ENCODE peak calls at places on chromosomes 1 and 21, in nine cellular contexts. One of them, this sample, is unnamed. For H3K27me3, the result is how much of the 10 kb centered on the place peaks cover.

GRCh38 chr1:58884706-58885661 is 101.1 kb upstream of the JUN start:
- DNase-seq in sigmoid colon: peak
- DNase-seq in transverse colon: peak
- DNase-seq in suprapubic skin: no peak
- DNase-seq in HCT116: no peak
- DNase-seq in GM23338: no peak
- DNase-seq in GM12878: no peak
- DNase-seq in esophagus muscularis mucosa: no peak
- DNase-seq in spleen: no peak
- DNase-seq in this sample: peak

GRCh38 chr1:45002650-45003645 is 8.2 kb downstream of the HECTD3 start:
- DNase-seq in sigmoid colon: no peak
- DNase-seq in transverse colon: no peak
- DNase-seq in suprapubic skin: no peak
- DNase-seq in HCT116: no peak
- DNase-seq in GM23338: no peak
- DNase-seq in GM12878: no peak
- DNase-seq in esophagus muscularis mucosa: peak
- DNase-seq in spleen: peak
- DNase-seq in this sample: no peak

GRCh38 chr1:214579183-214579582 is 23.8 kb upstream of the CENPF start:
- DNase-seq in sigmoid colon: no peak
- DNase-seq in transverse colon: no peak
- DNase-seq in suprapubic skin: no peak
- DNase-seq in HCT116: no peak
- DNase-seq in GM23338: no peak
- DNase-seq in GM12878: no peak
- DNase-seq in esophagus muscularis mucosa: no peak
- DNase-seq in spleen: no peak
- DNase-seq in this sample: no peak

GRCh38 chr1:42173961-42174715 is 9.6 kb upstream of the GUCA2A start:
- DNase-seq in sigmoid colon: no peak
- DNase-seq in transverse colon: no peak
- DNase-seq in suprapubic skin: no peak
- DNase-seq in HCT116: no peak
- DNase-seq in GM23338: no peak
- DNase-seq in GM12878: no peak
- DNase-seq in esophagus muscularis mucosa: no peak
- DNase-seq in spleen: no peak
- DNase-seq in this sample: no peak

GRCh38 chr1:244820131-244820530 is 15.3 kb upstream of the COX20 start:
- DNase-seq in sigmoid colon: no peak
- DNase-seq in transverse colon: no peak
- DNase-seq in suprapubic skin: no peak
- DNase-seq in HCT116: no peak
- DNase-seq in GM23338: no peak
- DNase-seq in GM12878: no peak
- DNase-seq in esophagus muscularis mucosa: no peak
- DNase-seq in spleen: no peak
- DNase-seq in this sample: no peak

GRCh38 chr1:201889092-201889968 is 632 bp downstream of the SHISA4 start:
- DNase-seq in sigmoid colon: peak
- DNase-seq in transverse colon: no peak
- DNase-seq in suprapubic skin: no peak
- DNase-seq in HCT116: no peak
- DNase-seq in GM23338: no peak
- DNase-seq in GM12878: no peak
- DNase-seq in esophagus muscularis mucosa: no peak
- DNase-seq in spleen: peak
- DNase-seq in this sample: no peak

GRCh38 chr1:11571906-11572616 is 82.2 kb downstream of the FBXO2 start:
- DNase-seq in sigmoid colon: no peak
- DNase-seq in transverse colon: no peak
- DNase-seq in suprapubic skin: no peak
- DNase-seq in HCT116: peak
- DNase-seq in GM23338: peak
- DNase-seq in GM12878: no peak
- DNase-seq in esophagus muscularis mucosa: no peak
- DNase-seq in spleen: peak
- DNase-seq in this sample: no peak

GRCh38 chr21:43192501-43193081 is 23.8 kb downstream of the CRYAA start:
- DNase-seq in sigmoid colon: peak
- DNase-seq in transverse colon: no peak
- DNase-seq in suprapubic skin: no peak
- DNase-seq in HCT116: no peak
- DNase-seq in GM23338: no peak
- DNase-seq in GM12878: no peak
- DNase-seq in esophagus muscularis mucosa: no peak
- DNase-seq in spleen: peak
- DNase-seq in this sample: no peak

GRCh38 chr1:173635116-173635515 is at the start of gene TEX50:
- DNase-seq in sigmoid colon: no peak
- DNase-seq in transverse colon: no peak
- DNase-seq in suprapubic skin: no peak
- DNase-seq in HCT116: no peak
- DNase-seq in GM23338: no peak
- DNase-seq in GM12878: no peak
- DNase-seq in esophagus muscularis mucosa: no peak
- DNase-seq in spleen: no peak
- DNase-seq in this sample: no peak

GRCh38 chr21:36508948-36509347 is 29.0 kb upstream of the CLDN14 start:
- DNase-seq in sigmoid colon: no peak
- DNase-seq in transverse colon: no peak
- DNase-seq in suprapubic skin: no peak
- DNase-seq in HCT116: no peak
- DNase-seq in GM23338: no peak
- DNase-seq in GM12878: no peak
- DNase-seq in esophagus muscularis mucosa: no peak
- DNase-seq in spleen: no peak
- DNase-seq in this sample: no peak

GRCh38 chr21:31667141-31667540 is 7.6 kb downstream of the SOD1 start:
- DNase-seq in sigmoid colon: no peak
- DNase-seq in transverse colon: no peak
- DNase-seq in suprapubic skin: no peak
- DNase-seq in HCT116: no peak
- DNase-seq in GM23338: no peak
- DNase-seq in GM12878: no peak
- DNase-seq in esophagus muscularis mucosa: no peak
- DNase-seq in spleen: no peak
- DNase-seq in this sample: no peak

GRCh38 chr1:35210306-35211112 is 17.6 kb upstream of the SFPQ start:
- DNase-seq in sigmoid colon: no peak
- DNase-seq in transverse colon: no peak
- DNase-seq in suprapubic skin: no peak
- DNase-seq in HCT116: no peak
- DNase-seq in GM23338: peak
- DNase-seq in GM12878: no peak
- DNase-seq in esophagus muscularis mucosa: no peak
- DNase-seq in spleen: no peak
- DNase-seq in this sample: no peak

GRCh38 chr1:212718499-212718898 is 18.9 kb upstream of the BATF3 start:
- DNase-seq in sigmoid colon: no peak
- DNase-seq in transverse colon: no peak
- DNase-seq in suprapubic skin: no peak
- DNase-seq in HCT116: no peak
- DNase-seq in GM23338: peak
- DNase-seq in GM12878: no peak
- DNase-seq in esophagus muscularis mucosa: no peak
- DNase-seq in spleen: no peak
- DNase-seq in this sample: no peak

GRCh38 chr1:233394860-233395717 is 67.6 kb downstream of the MAP3K21 start:
- DNase-seq in sigmoid colon: no peak
- DNase-seq in transverse colon: no peak
- DNase-seq in suprapubic skin: no peak
- DNase-seq in HCT116: peak
- DNase-seq in GM23338: peak
- DNase-seq in GM12878: no peak
- DNase-seq in esophagus muscularis mucosa: no peak
- DNase-seq in spleen: no peak
- DNase-seq in this sample: no peak

GRCh38 chr1:60740154-60740553 is 342.2 kb upstream of the NFIA start:
- DNase-seq in sigmoid colon: no peak
- DNase-seq in transverse colon: no peak
- DNase-seq in suprapubic skin: no peak
- DNase-seq in HCT116: no peak
- DNase-seq in GM23338: no peak
- DNase-seq in GM12878: no peak
- DNase-seq in esophagus muscularis mucosa: no peak
- DNase-seq in spleen: no peak
- DNase-seq in this sample: no peak

GRCh38 chr1:156661932-156662587 is 15.1 kb downstream of the NES start:
- DNase-seq in sigmoid colon: no peak
- DNase-seq in transverse colon: no peak
- DNase-seq in suprapubic skin: no peak
- DNase-seq in HCT116: no peak
- DNase-seq in GM23338: no peak
- DNase-seq in GM12878: no peak
- DNase-seq in esophagus muscularis mucosa: no peak
- DNase-seq in spleen: no peak
- DNase-seq in this sample: no peak

GRCh38 chr21:33840771-33841170 is 74.8 kb downstream of the ATP5PO start:
- DNase-seq in sigmoid colon: no peak
- DNase-seq in transverse colon: no peak
- DNase-seq in suprapubic skin: no peak
- DNase-seq in HCT116: no peak
- DNase-seq in GM23338: no peak
- DNase-seq in GM12878: no peak
- DNase-seq in esophagus muscularis mucosa: no peak
- DNase-seq in spleen: no peak
- DNase-seq in this sample: no peak

GRCh38 chr1:244214009-244214967 is 163.2 kb downstream of the ZBTB18 start:
- DNase-seq in sigmoid colon: peak
- DNase-seq in transverse colon: peak
- DNase-seq in suprapubic skin: no peak
- DNase-seq in HCT116: peak
- DNase-seq in GM23338: peak
- DNase-seq in GM12878: no peak
- DNase-seq in esophagus muscularis mucosa: no peak
- DNase-seq in spleen: no peak
- DNase-seq in this sample: no peak

GRCh38 chr1:185720633-185721272 is 13.4 kb upstream of the HMCN1 start:
- DNase-seq in sigmoid colon: no peak
- DNase-seq in transverse colon: no peak
- DNase-seq in suprapubic skin: no peak
- DNase-seq in HCT116: peak
- DNase-seq in GM23338: peak
- DNase-seq in GM12878: no peak
- DNase-seq in esophagus muscularis mucosa: no peak
- DNase-seq in spleen: no peak
- DNase-seq in this sample: no peak

GRCh38 chr1:198121058-198121829 is 35.6 kb upstream of the NEK7 start:
- DNase-seq in sigmoid colon: no peak
- DNase-seq in transverse colon: no peak
- DNase-seq in suprapubic skin: no peak
- DNase-seq in HCT116: peak
- DNase-seq in GM23338: no peak
- DNase-seq in GM12878: no peak
- DNase-seq in esophagus muscularis mucosa: no peak
- DNase-seq in spleen: no peak
- DNase-seq in this sample: no peak

GRCh38 chr21:42113926-42114409 is 42.9 kb downstream of the UMODL1 start:
- DNase-seq in sigmoid colon: no peak
- DNase-seq in transverse colon: no peak
- DNase-seq in suprapubic skin: no peak
- DNase-seq in HCT116: no peak
- DNase-seq in GM23338: no peak
- DNase-seq in GM12878: no peak
- DNase-seq in esophagus muscularis mucosa: no peak
- DNase-seq in spleen: peak
- DNase-seq in this sample: no peak

GRCh38 chr21:45241357-45241756 is 46.3 kb downstream of the POFUT2 start:
- DNase-seq in sigmoid colon: no peak
- DNase-seq in transverse colon: no peak
- DNase-seq in suprapubic skin: no peak
- DNase-seq in HCT116: no peak
- DNase-seq in GM23338: no peak
- DNase-seq in GM12878: no peak
- DNase-seq in esophagus muscularis mucosa: peak
- DNase-seq in spleen: peak
- DNase-seq in this sample: no peak
- H3K27me3 ChIP-seq in sigmoid colon: under half
- H3K27me3 ChIP-seq in transverse colon: under half
- H3K27me3 ChIP-seq in suprapubic skin: under half
- H3K27me3 ChIP-seq in HCT116: under half
- H3K27me3 ChIP-seq in GM23338: under half
- H3K27me3 ChIP-seq in GM12878: under half
- H3K27me3 ChIP-seq in esophagus muscularis mucosa: under half
- H3K27me3 ChIP-seq in spleen: under half
- H3K27me3 ChIP-seq in this sample: under half

DNA sequence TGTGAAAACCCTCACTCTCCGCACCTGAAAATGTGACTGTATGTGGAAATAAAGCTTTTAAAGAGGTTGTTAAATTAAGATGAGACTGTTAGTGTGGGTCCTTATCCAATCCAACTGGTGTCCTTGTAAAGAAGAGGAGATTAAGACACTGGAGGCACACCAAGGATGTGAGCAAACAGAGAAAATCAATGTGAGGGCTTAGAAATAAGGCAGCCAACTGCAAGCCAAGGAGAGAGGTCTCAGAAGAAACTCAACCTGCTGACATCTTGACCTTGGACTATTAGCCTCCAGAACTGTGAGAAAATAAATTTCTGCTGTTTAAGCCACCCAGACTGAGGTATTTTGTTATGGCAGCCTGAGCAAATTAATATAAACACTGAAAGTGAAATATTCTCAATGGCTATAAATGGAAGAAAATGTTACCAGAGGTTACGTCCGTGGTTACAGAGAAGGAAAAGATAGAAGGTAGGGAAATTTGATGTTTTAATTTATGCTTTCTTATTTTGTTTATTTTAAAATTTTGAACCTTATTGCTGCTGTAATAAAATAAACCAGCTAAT is 22.4 kb upstream of the WLS start:
- DNase-seq in sigmoid colon: no peak
- DNase-seq in transverse colon: no peak
- DNase-seq in suprapubic skin: no peak
- DNase-seq in HCT116: no peak
- DNase-seq in GM23338: no peak
- DNase-seq in GM12878: no peak
- DNase-seq in esophagus muscularis mucosa: no peak
- DNase-seq in spleen: no peak
- DNase-seq in this sample: no peak
- TF ChIP-seq POLR2AphosphoS5 in sigmoid colon: no peak
- TF ChIP-seq POLR2AphosphoS5 in transverse colon: no peak
- TF ChIP-seq POLR2AphosphoS5 in suprapubic skin: no peak
- TF ChIP-seq POLR2AphosphoS5 in HCT116: no peak
- TF ChIP-seq POLR2AphosphoS5 in GM23338: no peak
- TF ChIP-seq POLR2AphosphoS5 in GM12878: no peak
- TF ChIP-seq POLR2AphosphoS5 in esophagus muscularis mucosa: no peak
- TF ChIP-seq POLR2AphosphoS5 in spleen: no peak
- TF ChIP-seq POLR2AphosphoS5 in this sample: no peak

GRCh38 chr1:1431845-1432565 is 3.5 kb upstream of the VWA1 start:
- DNase-seq in sigmoid colon: peak
- DNase-seq in transverse colon: peak
- DNase-seq in suprapubic skin: no peak
- DNase-seq in HCT116: no peak
- DNase-seq in GM23338: no peak
- DNase-seq in GM12878: no peak
- DNase-seq in esophagus muscularis mucosa: no peak
- DNase-seq in spleen: peak
- DNase-seq in this sample: peak
- H3K27ac ChIP-seq in sigmoid colon: peak
- H3K27ac ChIP-seq in transverse colon: peak
- H3K27ac ChIP-seq in suprapubic skin: peak
- H3K27ac ChIP-seq in HCT116: peak
- H3K27ac ChIP-seq in GM23338: no peak
- H3K27ac ChIP-seq in GM12878: no peak
- H3K27ac ChIP-seq in esophagus muscularis mucosa: peak
- H3K27ac ChIP-seq in spleen: peak
- H3K27ac ChIP-seq in this sample: peak

GRCh38 chr1:205449254-205449749 is 6.5 kb downstream of the BLACAT1 start:
- DNase-seq in sigmoid colon: no peak
- DNase-seq in transverse colon: no peak
- DNase-seq in suprapubic skin: no peak
- DNase-seq in HCT116: no peak
- DNase-seq in GM23338: no peak
- DNase-seq in GM12878: no peak
- DNase-seq in esophagus muscularis mucosa: no peak
- DNase-seq in spleen: no peak
- DNase-seq in this sample: no peak
- H3K27me3 ChIP-seq in sigmoid colon: under half
- H3K27me3 ChIP-seq in transverse colon: under half
- H3K27me3 ChIP-seq in suprapubic skin: half or more
- H3K27me3 ChIP-seq in HCT116: under half
- H3K27me3 ChIP-seq in GM23338: under half
- H3K27me3 ChIP-seq in GM12878: under half
- H3K27me3 ChIP-seq in esophagus muscularis mucosa: under half
- H3K27me3 ChIP-seq in spleen: under half
- H3K27me3 ChIP-seq in this sample: under half